ENCODE peak calls at places on chromosomes 4 and X, in eight cellular contexts. C is GM23248, L is fibroblast of lung, B is esophagus muscularis mucosa, S is heart right ventricle, O is astrocyte, Q is hepatocyte, X is aorta. T is an unnamed sample.
A peak's percentile ranks its signal among the peaks of the same experiment; 100 is the strongest.

GRCh38 chrX:5681159-5681558 is 547.5 kb downstream of the NLGN4X start:
- DNase-seq in X (no peak), O (peak; percentile 25), C (no peak), Q (peak; percentile 21), L (peak; percentile 18), B (no peak), S (no peak), T (no peak)

GRCh38 chrX:9566150-9566621 is 101.3 kb downstream of the TBL1X start:
- DNase-seq in C (peak; percentile 86), O (peak; percentile 88), Q (peak; percentile 28), S (peak; percentile 16), X (peak; percentile 84), L (peak; percentile 91), B (no peak), T (peak; percentile 70)

GRCh38 chr4:85531575-85532339 is 56.8 kb downstream of the ARHGAP24 start:
- DNase-seq in S (no peak), B (no peak), Q (no peak), X (no peak), O (no peak), C (no peak), L (no peak), T (no peak)

GRCh38 chr4:98929341-98930267 is 671 bp upstream of the EIF4E start:
- DNase-seq in Q (peak; percentile 73), L (peak; percentile 98), X (peak; percentile 86), B (peak; percentile 92), C (peak; percentile 99), O (peak; percentile 98), S (peak; percentile 51), T (peak; percentile 59)

GRCh38 chr4:41257257-41257900 is 651 bp downstream of the UCHL1 start:
- DNase-seq in L (peak; percentile 61), S (peak; percentile 42), Q (peak; percentile 73), X (peak; percentile 56), B (no peak), C (peak; percentile 85), O (peak; percentile 30), T (peak; percentile 64)

GRCh38 chr4:14829795-14830194 is 172.5 kb upstream of the CPEB2 start:
- DNase-seq in X (no peak), S (no peak), Q (no peak), L (no peak), O (no peak), B (no peak), C (no peak), T (no peak)

GRCh38 chrX:85851418-85851817 is 195.9 kb downstream of the CHM start:
- DNase-seq in S (no peak), B (no peak), C (peak; percentile 19), X (no peak), O (no peak), Q (peak; percentile 44), L (no peak), T (no peak)

GRCh38 chr4:142284402-142285221 is 561.5 kb downstream of the INPP4B start:
- DNase-seq in S (no peak), C (no peak), B (no peak), L (no peak), Q (no peak), O (no peak), X (no peak), T (no peak)

GRCh38 chrX:7264399-7264798 is 116.4 kb upstream of the PUDP start:
- DNase-seq in B (no peak), S (no peak), C (no peak), Q (no peak), L (no peak), O (no peak), X (no peak), T (no peak)

GRCh38 chr4:152525878-152526277 is 10.0 kb downstream of the FBXW7 start:
- DNase-seq in S (no peak), L (peak; percentile 59), X (no peak), B (no peak), C (no peak), Q (no peak), O (peak; percentile 53), T (no peak)
- H3K36me3 ChIP-seq in S (no peaks in the 10 kb centered on the region), L (no peaks in the 10 kb centered on the region), X (no peaks in the 10 kb centered on the region), B (no peaks in the 10 kb centered on the region), C (no peaks in the 10 kb centered on the region), Q (no peaks in the 10 kb centered on the region), O (no peaks in the 10 kb centered on the region), T (no peaks in the 10 kb centered on the region)

GRCh38 chr4:165738571-165738970 is 134.5 kb upstream of the TLL1 start:
- DNase-seq in C (no peak), Q (no peak), O (peak; percentile 17), X (no peak), B (no peak), L (peak; percentile 18), S (no peak), T (no peak)

GRCh38 chr4:165743422-165743821 is 129.6 kb upstream of the TLL1 start:
- DNase-seq in Q (no peak), C (no peak), L (no peak), X (no peak), O (no peak), S (no peak), B (no peak), T (no peak)

GRCh38 chr4:165737309-165737972 is 135.6 kb upstream of the TLL1 start:
- DNase-seq in B (no peak), L (no peak), Q (no peak), X (no peak), C (no peak), O (no peak), S (no peak), T (no peak)

GRCh38 chr4:165740911-165741310 is 132.1 kb upstream of the TLL1 start:
- DNase-seq in L (no peak), S (no peak), C (no peak), B (no peak), X (no peak), Q (no peak), O (no peak), T (no peak)
- H3K36me3 ChIP-seq in L (no peaks in the 10 kb centered on the region), S (no peaks in the 10 kb centered on the region), C (no peaks in the 10 kb centered on the region), B (no peaks in the 10 kb centered on the region), X (no peaks in the 10 kb centered on the region), Q (no peaks in the 10 kb centered on the region), O (no peaks in the 10 kb centered on the region), T (no peaks in the 10 kb centered on the region)

DNA sequence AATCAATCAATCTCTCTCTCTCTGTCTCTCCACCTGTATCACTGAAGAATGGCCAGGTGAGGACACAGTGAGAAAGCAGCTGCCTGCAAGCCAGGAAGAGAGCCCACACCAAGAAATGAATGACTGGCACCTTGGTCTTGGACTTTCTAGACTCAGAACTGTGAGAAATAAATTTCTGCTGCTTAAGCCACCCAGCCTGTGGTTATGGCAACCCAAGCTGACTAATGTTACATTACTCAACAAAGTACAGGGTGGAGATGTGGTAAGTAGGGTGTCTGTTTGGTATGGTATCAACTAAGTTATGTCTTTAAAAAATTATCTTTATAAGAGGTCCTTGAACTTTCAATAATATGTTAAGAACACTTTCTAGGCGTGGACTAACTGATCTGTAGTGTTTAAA is 159.3 kb downstream of the EPHA5 start:
- DNase-seq in X (no peak), Q (no peak), L (peak; percentile 90), B (no peak), C (peak; percentile 68), S (no peak), O (peak; percentile 87), T (no peak)
- H3K36me3 ChIP-seq in X (no peaks in the 10 kb centered on the region), Q (no peaks in the 10 kb centered on the region), L (no peaks in the 10 kb centered on the region), B (no peaks in the 10 kb centered on the region), C (no peaks in the 10 kb centered on the region), S (no peaks in the 10 kb centered on the region), O (no peaks in the 10 kb centered on the region), T (no peaks in the 10 kb centered on the region)

GRCh38 chrX:42818151-42818921 is 40.4 kb upstream of the PPP1R2C start:
- DNase-seq in X (no peak), B (no peak), O (no peak), L (no peak), C (no peak), S (no peak), Q (no peak), T (no peak)
- H3K36me3 ChIP-seq in X (no peaks in the 10 kb centered on the region), B (no peaks in the 10 kb centered on the region), O (no peaks in the 10 kb centered on the region), L (no peaks in the 10 kb centered on the region), C (no peaks in the 10 kb centered on the region), S (no peaks in the 10 kb centered on the region), Q (no peaks in the 10 kb centered on the region), T (no peaks in the 10 kb centered on the region)

GRCh38 chrX:107505223-107505622 is 55.8 kb downstream of the FRMPD3 start:
- DNase-seq in Q (no peak), X (no peak), L (no peak), C (no peak), O (no peak), B (no peak), S (no peak), T (no peak)

GRCh38 chrX:107507744-107508117 is 58.3 kb downstream of the FRMPD3 start:
- DNase-seq in C (no peak), Q (no peak), B (no peak), X (no peak), O (no peak), L (no peak), S (no peak), T (no peak)

GRCh38 chrX:107506596-107507031 is 57.2 kb downstream of the FRMPD3 start:
- DNase-seq in Q (no peak), O (no peak), X (no peak), B (no peak), L (no peak), S (no peak), C (no peak), T (no peak)

GRCh38 chrX:107508925-107509324 is 59.5 kb downstream of the FRMPD3 start:
- DNase-seq in B (no peak), S (no peak), Q (no peak), L (no peak), O (no peak), C (no peak), X (no peak), T (no peak)

GRCh38 chrX:107507093-107507743 is 57.8 kb downstream of the FRMPD3 start:
- DNase-seq in C (no peak), X (no peak), B (no peak), L (no peak), O (no peak), Q (no peak), S (no peak), T (no peak)
- H3K36me3 ChIP-seq in C (no peaks in the 10 kb centered on the region), X (no peaks in the 10 kb centered on the region), B (no peaks in the 10 kb centered on the region), L (no peaks in the 10 kb centered on the region), O (no peaks in the 10 kb centered on the region), Q (no peaks in the 10 kb centered on the region), S (no peaks in the 10 kb centered on the region), T (no peaks in the 10 kb centered on the region)